ENCODE peak calls at places on chromosomes 6 and 20, in six cellular contexts. O is cardiac muscle cell, R is cardiac fibroblast, L is sigmoid colon, D is heart right ventricle, Q is Panc1. E is an unnamed sample.

GRCh38 chr6:43747734-43748133 is 22.3 kb upstream of the VEGFA start:
- DNase-seq in O (no peak), R (no peak), L (peak), D (no peak), Q (no peak), E (no peak)

GRCh38 chr6:30555428-30556005 is 772 bp downstream of the GNL1 start:
- DNase-seq in O (peak), R (peak), L (peak), D (peak), Q (no peak), E (no peak)

GRCh38 chr6:24788031-24788665 is 10.6 kb downstream of the ARMH2 start:
- DNase-seq in O (no peak), R (no peak), L (no peak), D (no peak), Q (no peak), E (no peak)

GRCh38 chr6:33783781-33784520 is 5.0 kb downstream of the LEMD2 start:
- DNase-seq in O (no peak), R (no peak), L (no peak), D (no peak), Q (no peak), E (no peak)

GRCh38 chr6:139457482-139457881 is 83.0 kb upstream of the CITED2 start:
- DNase-seq in O (no peak), R (no peak), L (no peak), D (no peak), Q (no peak), E (no peak)

GRCh38 chr20:6185268-6185667 is 62.4 kb upstream of the FERMT1 start:
- DNase-seq in O (peak), R (no peak), L (no peak), D (no peak), Q (no peak), E (no peak)

GRCh38 chr6:15507746-15508145 is 155.1 kb downstream of the DTNBP1 start:
- DNase-seq in O (no peak), R (no peak), L (peak), D (no peak), Q (no peak), E (no peak)

GRCh38 chr6:30500421-30501069 is 11.2 kb downstream of the HLA-E start:
- DNase-seq in O (no peak), R (peak), L (no peak), D (no peak), Q (no peak), E (no peak)

GRCh38 chr6:117354671-117355070 is 71.1 kb downstream of the ROS1 start:
- DNase-seq in O (no peak), R (no peak), L (no peak), D (no peak), Q (no peak), E (no peak)

DNA sequence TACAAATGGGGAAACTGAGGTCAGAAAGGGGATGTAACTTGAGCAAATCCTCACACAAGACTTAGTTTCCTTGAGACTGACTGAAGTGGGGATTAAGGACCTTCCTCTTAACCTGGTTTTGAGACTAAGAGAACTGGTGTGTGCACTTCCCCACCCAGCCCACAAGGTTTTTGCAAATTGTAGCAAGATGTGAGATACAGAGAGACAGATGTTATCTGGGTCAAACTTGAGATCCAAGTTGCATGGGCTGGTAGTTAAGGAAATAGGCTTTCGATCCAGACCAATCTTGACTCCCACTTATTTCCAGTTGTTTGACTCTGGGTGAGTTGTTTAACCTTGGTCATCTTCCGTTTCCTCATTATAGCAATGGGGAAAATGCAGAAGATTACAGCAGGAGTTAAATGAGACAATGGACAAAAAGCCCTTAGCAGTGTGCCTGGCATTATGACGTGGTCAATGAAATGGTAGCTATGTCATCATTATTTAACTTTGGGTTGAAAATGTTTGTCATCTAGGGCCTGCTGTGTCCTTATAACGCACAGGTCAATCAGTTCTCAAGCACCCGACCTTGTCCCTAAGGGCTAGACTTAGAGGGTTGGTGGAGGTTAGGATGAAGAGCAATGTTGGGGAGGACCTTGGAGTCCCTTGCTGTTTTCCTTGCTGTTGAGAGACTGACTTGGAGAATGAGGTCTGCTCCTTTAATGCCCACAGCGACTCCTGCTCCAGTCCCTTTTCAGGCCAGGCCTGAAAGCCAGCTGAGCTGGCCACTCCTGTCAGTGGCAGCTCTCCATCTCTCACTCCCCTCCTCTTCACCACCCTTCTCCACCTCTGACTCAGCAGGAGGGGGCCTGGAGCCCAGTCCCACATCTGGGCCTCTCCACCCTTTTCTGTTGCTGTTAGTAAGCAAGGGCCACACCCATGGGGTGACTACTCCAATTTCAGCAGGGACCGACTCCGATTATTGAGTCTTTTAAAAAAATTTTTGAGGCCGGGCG is 1.9 kb downstream of the SNX21 start:
- DNase-seq in O (no peak), R (peak), L (peak), D (peak), Q (no peak), E (no peak)
- H3K4me3 ChIP-seq in O (no peak), R (peak), L (no peak), D (peak), Q (peak), E (no peak)

DNA sequence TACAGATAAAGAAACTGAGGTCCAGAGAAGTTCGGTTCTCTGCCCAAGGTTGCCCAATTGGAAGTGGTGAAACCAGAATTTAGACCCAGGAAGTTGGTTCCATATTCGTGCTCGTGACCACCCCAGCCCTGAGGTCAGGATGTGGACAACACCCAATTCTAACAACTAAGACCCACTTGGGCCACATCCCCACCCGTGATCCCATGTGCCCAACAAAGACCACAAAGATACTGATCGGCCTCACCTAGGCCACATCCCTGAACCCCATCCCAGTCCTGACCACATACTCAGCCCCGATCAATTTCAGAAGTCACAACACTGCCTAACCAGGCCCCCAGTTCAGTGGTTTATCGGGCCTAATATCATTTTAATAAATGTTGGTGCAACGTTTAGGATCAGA is 138.4 kb downstream of the PREX1 start:
- DNase-seq in O (no peak), R (no peak), L (no peak), D (no peak), Q (no peak), E (no peak)
- TF ChIP-seq CTCF in O (no peak), R (no peak), L (no peak), D (no peak), Q (no peak), E (no peak)

GRCh38 chr6:27777126-27777525 is 135.1 kb downstream of the OR2B2 start:
- DNase-seq in O (no peak), R (no peak), L (no peak), D (no peak), Q (no peak), E (no peak)
- H3K4me3 ChIP-seq in O (no peak), R (no peak), L (no peak), D (no peak), Q (peak), E (no peak)

GRCh38 chr20:37903317-37904007 is 535 bp downstream of the VSTM2L start:
- DNase-seq in O (no peak), R (no peak), L (no peak), D (no peak), Q (no peak), E (no peak)
- TF ChIP-seq CTCF in O (peak), R (no peak), L (no peak), D (peak), Q (peak), E (peak)

GRCh38 chr6:3228791-3229565 is 1.5 kb upstream of the TUBB2B start:
- DNase-seq in O (peak), R (peak), L (no peak), D (no peak), Q (no peak), E (no peak)
- H3K4me3 ChIP-seq in O (peak), R (no peak), L (peak), D (peak), Q (no peak), E (peak)

DNA sequence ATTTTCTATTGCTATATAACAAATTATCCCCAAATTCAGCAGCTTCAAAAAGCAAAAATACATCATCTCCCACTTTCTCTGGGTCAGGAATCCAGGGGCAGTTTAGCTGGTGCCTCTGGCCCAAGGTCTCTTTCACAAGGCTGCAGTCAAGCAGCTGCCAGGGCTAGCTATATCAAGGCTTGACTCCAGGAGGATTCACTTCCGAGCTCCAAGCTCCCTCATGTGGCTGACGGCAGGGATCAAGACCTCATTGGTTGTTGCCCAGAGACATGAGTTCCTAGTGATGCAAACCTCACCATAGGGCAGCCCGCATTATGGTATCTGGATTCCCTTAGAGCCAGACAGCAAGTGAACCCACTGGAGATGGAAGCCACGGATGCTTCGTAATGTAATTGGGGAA is 1.3 kb upstream of the VNN1 start:
- DNase-seq in O (peak), R (peak), L (no peak), D (peak), Q (peak), E (no peak)
- TF ChIP-seq CTCF in O (peak), R (peak), L (no peak), D (peak), Q (peak), E (peak)

DNA sequence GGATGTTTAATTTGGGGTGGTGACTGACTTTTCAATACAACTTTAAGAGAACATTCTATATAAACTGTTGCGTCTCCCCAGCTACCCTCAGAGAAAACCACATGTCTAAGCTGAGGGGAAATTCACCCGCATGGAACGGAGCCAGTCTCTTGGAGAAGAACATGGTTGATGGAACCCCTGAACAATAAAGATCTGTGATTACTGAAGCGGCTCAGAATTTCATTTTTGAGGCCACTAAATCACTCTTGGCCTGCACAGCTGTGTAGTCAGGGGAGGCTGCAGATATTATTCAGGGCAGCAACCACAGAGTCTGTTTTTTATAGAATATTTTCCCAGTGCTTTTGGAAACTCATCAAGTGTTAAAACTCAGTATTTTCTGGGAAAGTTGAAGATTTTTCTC is 73.8 kb downstream of the EYA4 start:
- DNase-seq in O (no peak), R (no peak), L (no peak), D (no peak), Q (no peak), E (no peak)
- H3K4me3 ChIP-seq in O (no peak), R (no peak), L (no peak), D (no peak), Q (no peak), E (no peak)

DNA sequence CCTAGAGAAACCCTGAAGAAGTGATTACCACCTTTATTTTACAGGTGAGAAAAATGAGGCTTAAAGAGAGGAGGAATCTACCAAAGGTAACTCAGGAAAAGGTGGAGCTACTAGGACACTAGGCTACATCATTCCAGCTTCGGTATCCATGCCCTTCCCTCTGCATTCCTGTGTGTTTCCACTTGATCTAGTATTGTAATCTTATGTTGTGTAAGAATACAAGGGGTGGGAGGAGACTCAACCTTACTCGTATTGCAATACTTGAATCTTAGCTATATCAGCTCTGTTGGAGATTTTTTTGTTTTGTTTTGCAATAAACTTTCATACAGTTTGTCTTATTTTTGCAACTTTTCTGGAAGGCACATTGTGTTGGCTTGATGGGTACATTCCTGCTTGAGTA is 742.4 kb downstream of the PTPRT start:
- DNase-seq in O (no peak), R (no peak), L (no peak), D (no peak), Q (no peak), E (no peak)
- TF ChIP-seq CTCF in O (no peak), R (no peak), L (no peak), D (no peak), Q (no peak), E (no peak)

GRCh38 chr6:40738551-40738950 is 151.4 kb upstream of the LRFN2 start:
- DNase-seq in O (no peak), R (no peak), L (no peak), D (no peak), Q (no peak), E (no peak)
- H3K4me3 ChIP-seq in O (no peak), R (no peak), L (no peak), D (no peak), Q (no peak), E (no peak)

DNA sequence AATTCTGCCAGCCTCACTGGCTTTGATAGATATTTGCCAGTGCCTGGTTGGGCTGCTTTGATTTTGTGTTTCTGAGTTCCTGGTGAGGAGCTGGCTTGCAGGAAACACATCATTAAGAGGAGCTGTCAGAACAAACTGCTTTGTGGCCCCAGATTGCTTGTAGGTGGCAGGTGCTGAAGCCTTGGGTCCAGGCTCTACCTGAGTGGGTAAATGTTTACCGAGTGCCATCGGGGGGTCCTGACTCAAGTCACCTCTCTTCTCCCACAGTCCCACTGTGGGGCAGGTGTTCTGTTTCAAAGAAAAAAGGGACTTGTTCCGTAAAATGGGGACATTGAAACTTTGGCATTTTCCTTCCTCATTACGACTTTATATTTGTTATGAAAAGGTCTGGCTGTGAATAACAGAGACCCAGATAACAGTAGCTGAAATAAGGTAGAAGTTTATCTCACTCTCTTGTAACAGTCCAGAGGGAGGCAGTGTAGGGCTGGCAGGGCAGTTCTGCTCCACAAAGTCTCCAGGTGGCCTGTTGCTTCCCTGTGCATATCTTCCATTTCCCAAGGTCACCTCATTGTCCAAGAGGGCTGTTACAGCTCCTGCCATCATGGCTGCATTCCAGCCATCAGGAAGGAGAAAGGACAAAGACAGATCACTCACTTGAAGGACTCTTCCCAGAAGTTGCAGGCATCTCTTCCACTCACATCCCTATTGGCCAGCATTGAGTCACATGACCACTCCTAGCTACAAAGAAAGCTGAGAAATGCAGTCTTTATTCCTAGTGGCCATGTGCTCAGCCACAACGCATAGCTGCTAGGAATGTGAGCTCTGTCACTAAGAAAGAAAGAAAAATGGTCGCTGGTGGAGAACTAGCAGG is 149.9 kb upstream of the KCNG1 start:
- DNase-seq in O (no peak), R (no peak), L (no peak), D (no peak), Q (no peak), E (no peak)
- TF ChIP-seq CTCF in O (no peak), R (no peak), L (no peak), D (no peak), Q (no peak), E (no peak)